ENCODE peak calls at places on chromosomes 5 and 9, in five cellular contexts. Y, M, D, W and X are unnamed samples.

GRCh38 chr5:39780341-39780740 is 355.6 kb upstream of the DAB2 start:
- DNase-seq in Y (no peak), M (no peak), D (no peak), W (no peak), X (no peak)

GRCh38 chr5:149616727-149617284 is 35.5 kb downstream of the ARHGEF37 start:
- DNase-seq in Y (no peak), M (no peak), D (no peak), W (no peak), X (no peak)

GRCh38 chr5:51053361-51053760 is 329.9 kb upstream of the ISL1 start:
- DNase-seq in Y (no peak), M (no peak), D (no peak), W (no peak), X (no peak)

GRCh38 chr5:115487750-115488149 is 56.8 kb downstream of the FEM1C start:
- DNase-seq in Y (no peak), M (no peak), D (no peak), W (no peak), X (no peak)

GRCh38 chr9:121267689-121268597 is at the start of gene GSN:
- DNase-seq in Y (no peak), M (peak; percentile 89), D (no peak), W (peak; percentile 47), X (no peak)

GRCh38 chr5:2018390-2018724 is 135.6 kb upstream of the IRX4 start:
- DNase-seq in Y (no peak), M (no peak), D (no peak), W (no peak), X (no peak)

GRCh38 chr5:146290318-146290717 is 48.3 kb upstream of the POU4F3 start:
- DNase-seq in Y (no peak), M (no peak), D (no peak), W (no peak), X (no peak)

GRCh38 chr5:150065346-150065745 is 21.0 kb downstream of the CSF1R start:
- DNase-seq in Y (no peak), M (peak; percentile 41), D (no peak), W (no peak), X (no peak)

GRCh38 chr5:43061352-43061751 is 21.2 kb upstream of the ANXA2R start:
- DNase-seq in Y (no peak), M (no peak), D (no peak), W (no peak), X (no peak)

GRCh38 chr9:137138058-137138697 is 776 bp upstream of the GRIN1 start:
- DNase-seq in Y (no peak), M (no peak), D (no peak), W (peak; percentile 93), X (no peak)

GRCh38 chr5:150619359-150620230 is 20.9 kb upstream of the SYNPO start:
- DNase-seq in Y (no peak), M (peak; percentile 83), D (no peak), W (no peak), X (no peak)

GRCh38 chr5:10600629-10601245 is 36.9 kb downstream of the ANKRD33B start:
- DNase-seq in Y (no peak), M (no peak), D (no peak), W (no peak), X (no peak)

GRCh38 chr5:137032929-137033328 is 466.2 kb downstream of the SPOCK1 start:
- DNase-seq in Y (no peak), M (no peak), D (no peak), W (no peak), X (no peak)

GRCh38 chr5:162096448-162096847 is 28.9 kb downstream of the GABRG2 start:
- DNase-seq in Y (no peak), M (no peak), D (peak; percentile 9), W (no peak), X (peak; percentile 3)

GRCh38 chr5:179294891-179295777 is 50.1 kb downstream of the ADAMTS2 start:
- DNase-seq in Y (no peak), M (peak; percentile 39), D (no peak), W (no peak), X (no peak)

GRCh38 chr9:121253821-121254471 is 14.0 kb upstream of the GSN start:
- DNase-seq in Y (no peak), M (no peak), D (no peak), W (no peak), X (no peak)

GRCh38 chr9:87387351-87388055 is 110.2 kb upstream of the DAPK1 start:
- DNase-seq in Y (no peak), M (no peak), D (no peak), W (no peak), X (no peak)

GRCh38 chr5:122515709-122516431 is 203.8 kb downstream of the SNCAIP start:
- DNase-seq in Y (peak; percentile 10), M (no peak), D (peak; percentile 65), W (peak; percentile 6), X (peak; percentile 68)

GRCh38 chr9:114065304-114065703 is 12.8 kb downstream of the AMBP start:
- DNase-seq in Y (no peak), M (no peak), D (no peak), W (no peak), X (no peak)